ENCODE peak calls at places on chromosome 2, in seven cellular contexts. P is H9, T is heart right ventricle, X is HCT116, R is epithelial cell of proximal tubule, U is fibroblast of the aortic adventitia, S is RWPE1. M is an unnamed sample.

GRCh38 chr2:239824051-239824694 is 201.0 kb downstream of the NDUFA10 start:
- DNase-seq in S (peak), X (peak), T (no peak), R (no peak), P (peak), U (peak), M (no peak)

GRCh38 chr2:54103454-54104314 is 11.7 kb upstream of the ACYP2 start:
- DNase-seq in U (peak), P (peak), S (peak), R (no peak), T (peak), X (peak), M (no peak)

GRCh38 chr2:54606393-54606973 is 117.0 kb upstream of the EML6 start:
- DNase-seq in R (no peak), U (peak), T (peak), P (no peak), X (no peak), S (no peak), M (no peak)

GRCh38 chr2:225668606-225669266 is 269.2 kb downstream of the NYAP2 start:
- DNase-seq in R (no peak), T (peak), P (peak), S (peak), X (peak), U (peak), M (peak)

GRCh38 chr2:171293661-171294060 is 133.0 kb upstream of the TLK1 start:
- DNase-seq in X (no peak), S (peak), U (no peak), R (no peak), T (no peak), P (no peak), M (no peak)

GRCh38 chr2:241545523-241546473 is 12.7 kb upstream of the BOK start:
- DNase-seq in T (no peak), X (no peak), S (no peak), P (no peak), U (no peak), R (no peak), M (no peak)

GRCh38 chr2:205675861-205676516 is 6.3 kb upstream of the NRP2 start:
- DNase-seq in S (peak), U (peak), X (peak), R (no peak), T (peak), P (no peak), M (no peak)

GRCh38 chr2:88813612-88814011 is 122.1 kb downstream of the RPIA start:
- DNase-seq in T (no peak), S (no peak), U (no peak), X (no peak), P (no peak), R (no peak), M (no peak)

GRCh38 chr2:166764216-166764615 is 124.1 kb upstream of the XIRP2 start:
- DNase-seq in P (no peak), X (no peak), R (no peak), T (no peak), U (no peak), S (no peak), M (no peak)

GRCh38 chr2:188245230-188245629 is 46.4 kb upstream of the GULP1 start:
- DNase-seq in S (peak), U (no peak), T (no peak), X (no peak), P (no peak), R (no peak), M (no peak)

GRCh38 chr2:189865836-189866235 is 81.6 kb downstream of the PMS1 start:
- DNase-seq in U (no peak), X (no peak), R (no peak), S (no peak), T (no peak), P (no peak), M (no peak)

GRCh38 chr2:15426606-15427005 is 134.5 kb downstream of the NBAS start:
- DNase-seq in T (no peak), X (no peak), R (no peak), S (no peak), U (no peak), P (no peak), M (no peak)

GRCh38 chr2:40127890-40128548 is 323.9 kb downstream of the SLC8A1 start:
- DNase-seq in T (no peak), R (no peak), P (no peak), X (no peak), S (no peak), U (peak), M (no peak)

GRCh38 chr2:64626963-64627760 is 26.6 kb downstream of the SERTAD2 start:
- DNase-seq in P (peak), T (no peak), U (no peak), X (no peak), R (no peak), S (no peak), M (no peak)

GRCh38 chr2:138763971-138764370 is 16.2 kb downstream of the NXPH2 start:
- DNase-seq in S (no peak), T (no peak), U (no peak), P (no peak), R (no peak), X (no peak), M (no peak)

GRCh38 chr2:75042823-75043222 is 84.4 kb downstream of the POLE4 start:
- DNase-seq in U (no peak), X (no peak), R (no peak), S (no peak), T (no peak), P (no peak), M (no peak)

GRCh38 chr2:37361994-37362698 is 17.7 kb downstream of the QPCT start:
- DNase-seq in R (no peak), S (no peak), X (no peak), T (no peak), U (no peak), P (no peak), M (no peak)

GRCh38 chr2:217798743-217799552 is 203.8 kb downstream of the TNS1 start:
- DNase-seq in S (no peak), T (peak), R (no peak), U (no peak), P (peak), X (no peak), M (no peak)

GRCh38 chr2:220660277-220661155 is 911.6 kb downstream of the EPHA4 start:
- DNase-seq in X (no peak), R (no peak), S (no peak), T (no peak), P (no peak), U (no peak), M (no peak)

GRCh38 chr2:237223208-237223861 is 137.6 kb downstream of the COPS8 start:
- DNase-seq in P (no peak), R (peak), U (peak), T (no peak), X (no peak), S (no peak), M (no peak)

GRCh38 chr2:29255006-29255405 is 139.8 kb downstream of the CLIP4 start:
- DNase-seq in T (no peak), S (no peak), R (no peak), U (no peak), X (no peak), P (no peak), M (no peak)

GRCh38 chr2:12712871-12713270 is 3.9 kb upstream of the TRIB2 start:
- DNase-seq in T (no peak), U (no peak), P (no peak), S (no peak), X (no peak), R (no peak), M (no peak)

GRCh38 chr2:236167297-236168109 is 683 bp downstream of the GBX2 start:
- DNase-seq in P (no peak), R (no peak), U (no peak), X (no peak), S (no peak), T (no peak), M (no peak)
- TF ChIP-seq CTCF in P (no peak), R (peak), U (no peak), X (no peak), S (peak), T (peak), M (peak)

GRCh38 chr2:210399440-210400041 is 77.0 kb downstream of the LANCL1 start:
- DNase-seq in U (peak), P (no peak), X (peak), S (no peak), T (no peak), R (no peak), M (no peak)
- TF ChIP-seq CTCF in U (peak), P (peak), X (peak), S (peak), T (no peak), R (peak), M (peak)

DNA sequence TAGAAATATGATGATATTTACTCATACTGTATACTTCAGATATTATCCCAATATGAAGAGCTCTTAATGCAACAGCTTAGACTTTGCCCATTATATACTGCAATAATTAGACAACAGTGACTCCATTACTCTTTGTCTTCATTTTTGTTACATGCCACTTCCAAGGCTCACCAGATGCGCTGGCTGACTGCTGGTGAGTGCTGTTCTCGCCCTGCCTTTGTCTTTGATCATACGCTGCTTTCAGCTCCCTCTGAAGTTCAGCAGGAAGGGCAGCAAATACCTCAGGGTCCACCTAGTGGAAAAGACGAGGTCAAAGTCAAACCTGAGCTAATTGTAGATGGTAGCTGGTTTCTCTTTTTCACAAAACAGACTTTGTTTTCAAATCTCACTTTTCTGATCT is 66.3 kb downstream of the EIF5B start:
- DNase-seq in S (no peak), U (no peak), P (peak), T (no peak), X (no peak), R (peak), M (no peak)
- TF ChIP-seq CTCF in S (no peak), U (peak), P (peak), T (no peak), X (no peak), R (peak), M (no peak)

GRCh38 chr2:233847248-233847898 is 7.0 kb downstream of the HJURP start:
- DNase-seq in X (no peak), P (no peak), R (no peak), S (no peak), U (no peak), T (no peak), M (no peak)
- TF ChIP-seq CTCF in X (no peak), P (peak), R (no peak), S (no peak), U (no peak), T (no peak), M (no peak)

GRCh38 chr2:196173505-196173904 is 2.1 kb upstream of the STK17B start:
- DNase-seq in T (no peak), S (no peak), X (no peak), U (no peak), P (no peak), R (no peak), M (no peak)
- TF ChIP-seq CTCF in T (no peak), S (no peak), X (no peak), U (no peak), P (no peak), R (no peak), M (no peak)

DNA sequence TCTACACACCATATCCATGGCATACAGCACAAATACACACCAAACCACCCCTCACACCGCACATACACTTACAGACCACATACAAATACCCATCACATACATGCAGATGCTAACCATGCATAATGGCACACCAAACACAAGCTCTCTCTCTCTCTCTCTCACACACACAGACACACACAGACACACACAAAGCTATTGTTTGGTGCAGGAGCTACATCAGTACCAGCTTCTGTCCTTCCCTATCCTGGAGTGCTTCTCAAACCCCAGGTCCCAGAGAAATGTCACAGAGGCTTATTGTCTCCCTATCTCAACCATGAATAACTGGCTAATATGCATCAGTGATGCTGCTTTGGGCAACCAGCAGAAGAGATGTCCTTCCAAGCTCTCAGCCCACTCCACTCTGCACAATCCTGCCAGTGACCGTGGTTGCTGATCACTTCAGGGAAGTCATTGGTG is 36.5 kb upstream of the ST3GAL5 start:
- DNase-seq in R (no peak), X (no peak), S (no peak), P (no peak), U (no peak), T (no peak), M (no peak)
- TF ChIP-seq CTCF in R (no peak), X (no peak), S (no peak), P (no peak), U (no peak), T (no peak), M (no peak)

GRCh38 chr2:111134082-111134481 is 13.4 kb downstream of the BCL2L11 start:
- DNase-seq in R (no peak), U (no peak), T (no peak), S (no peak), X (no peak), P (no peak), M (no peak)
- TF ChIP-seq CTCF in R (no peak), U (peak), T (peak), S (no peak), X (peak), P (peak), M (no peak)

DNA sequence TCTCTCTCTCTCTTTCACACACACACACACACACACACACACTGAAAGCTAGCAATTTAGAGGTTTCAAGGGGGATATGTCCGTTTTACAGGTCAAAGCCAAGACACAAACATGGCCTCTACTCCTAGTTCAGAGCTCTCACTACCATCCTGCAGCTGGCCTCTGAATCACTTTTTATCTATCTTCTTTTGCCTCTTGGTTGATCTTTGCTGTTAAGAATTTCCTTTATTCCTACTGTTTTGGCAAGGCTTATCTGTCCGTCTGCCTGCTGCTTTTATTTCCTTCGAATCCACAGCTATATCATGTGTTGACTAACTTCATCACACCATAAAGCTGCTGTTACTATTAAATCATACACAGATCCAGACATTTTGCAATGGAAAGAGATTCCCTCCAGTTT is 543.0 kb downstream of the PLCL1 start:
- DNase-seq in T (no peak), P (no peak), X (no peak), U (no peak), S (no peak), R (no peak), M (no peak)
- TF ChIP-seq CTCF in T (no peak), P (no peak), X (no peak), U (no peak), S (no peak), R (no peak), M (no peak)

GRCh38 chr2:203376173-203376572 is 48.0 kb downstream of the ABI2 start:
- DNase-seq in R (no peak), X (no peak), P (no peak), S (no peak), T (no peak), U (no peak), M (no peak)
- TF ChIP-seq CTCF in R (peak), X (peak), P (peak), S (no peak), T (no peak), U (peak), M (no peak)

M was measured in GM10248.